ENCODE peak calls at places on chromosomes 13 and 19, in five cellular contexts. One of them, this sample, is unnamed.

GRCh38 chr19:15591796-15592195 is 23.2 kb upstream of the CYP4F8 start:
- DNase-seq in gastrocnemius medialis: no peak
- DNase-seq in CD4-positive, CD25-positive, alpha-beta regulatory T cell: no peak
- DNase-seq in caudate nucleus: no peak
- DNase-seq in tibial artery: no peak
- DNase-seq in this sample: no peak

GRCh38 chr13:43522788-43523187 is 264.0 kb downstream of the ENOX1 start:
- DNase-seq in gastrocnemius medialis: no peak
- DNase-seq in CD4-positive, CD25-positive, alpha-beta regulatory T cell: no peak
- DNase-seq in caudate nucleus: no peak
- DNase-seq in tibial artery: no peak
- DNase-seq in this sample: no peak

GRCh38 chr13:24868874-24869273 is 104.9 kb downstream of the RNF17 start:
- DNase-seq in gastrocnemius medialis: no peak
- DNase-seq in CD4-positive, CD25-positive, alpha-beta regulatory T cell: no peak
- DNase-seq in caudate nucleus: no peak
- DNase-seq in tibial artery: no peak
- DNase-seq in this sample: no peak

GRCh38 chr19:38678217-38678890 is 30.9 kb downstream of the ACTN4 start:
- DNase-seq in gastrocnemius medialis: no peak
- DNase-seq in CD4-positive, CD25-positive, alpha-beta regulatory T cell: no peak
- DNase-seq in caudate nucleus: no peak
- DNase-seq in tibial artery: no peak
- DNase-seq in this sample: no peak

GRCh38 chr13:64810701-64811258 is 2419.4 kb downstream of the PCDH9 start:
- DNase-seq in gastrocnemius medialis: no peak
- DNase-seq in CD4-positive, CD25-positive, alpha-beta regulatory T cell: no peak
- DNase-seq in caudate nucleus: no peak
- DNase-seq in tibial artery: no peak
- DNase-seq in this sample: no peak

GRCh38 chr19:45558399-45558878 is 26.2 kb downstream of the OPA3 start:
- DNase-seq in gastrocnemius medialis: no peak
- DNase-seq in CD4-positive, CD25-positive, alpha-beta regulatory T cell: peak
- DNase-seq in caudate nucleus: peak
- DNase-seq in tibial artery: no peak
- DNase-seq in this sample: peak

GRCh38 chr19:55166530-55167268 is at the start of gene DNAAF3:
- DNase-seq in gastrocnemius medialis: peak
- DNase-seq in CD4-positive, CD25-positive, alpha-beta regulatory T cell: peak
- DNase-seq in caudate nucleus: peak
- DNase-seq in tibial artery: peak
- DNase-seq in this sample: peak

GRCh38 chr19:33461256-33462111 is 60.1 kb downstream of the PEPD start:
- DNase-seq in gastrocnemius medialis: no peak
- DNase-seq in CD4-positive, CD25-positive, alpha-beta regulatory T cell: no peak
- DNase-seq in caudate nucleus: no peak
- DNase-seq in tibial artery: peak
- DNase-seq in this sample: no peak

GRCh38 chr13:50236898-50237318 is 221.7 kb downstream of the KCNRG start:
- DNase-seq in gastrocnemius medialis: no peak
- DNase-seq in CD4-positive, CD25-positive, alpha-beta regulatory T cell: peak
- DNase-seq in caudate nucleus: no peak
- DNase-seq in tibial artery: no peak
- DNase-seq in this sample: no peak

GRCh38 chr19:40685016-40685526 is 5.4 kb downstream of the NUMBL start:
- DNase-seq in gastrocnemius medialis: no peak
- DNase-seq in CD4-positive, CD25-positive, alpha-beta regulatory T cell: no peak
- DNase-seq in caudate nucleus: no peak
- DNase-seq in tibial artery: no peak
- DNase-seq in this sample: no peak

GRCh38 chr19:40684280-40684679 is 6.2 kb downstream of the NUMBL start:
- DNase-seq in gastrocnemius medialis: no peak
- DNase-seq in CD4-positive, CD25-positive, alpha-beta regulatory T cell: no peak
- DNase-seq in caudate nucleus: no peak
- DNase-seq in tibial artery: no peak
- DNase-seq in this sample: no peak

GRCh38 chr19:40685563-40685962 is 4.9 kb downstream of the NUMBL start:
- DNase-seq in gastrocnemius medialis: no peak
- DNase-seq in CD4-positive, CD25-positive, alpha-beta regulatory T cell: no peak
- DNase-seq in caudate nucleus: no peak
- DNase-seq in tibial artery: no peak
- DNase-seq in this sample: no peak

GRCh38 chr19:40682431-40682964 is 8.0 kb downstream of the NUMBL start:
- DNase-seq in gastrocnemius medialis: no peak
- DNase-seq in CD4-positive, CD25-positive, alpha-beta regulatory T cell: no peak
- DNase-seq in caudate nucleus: no peak
- DNase-seq in tibial artery: no peak
- DNase-seq in this sample: no peak

GRCh38 chr19:40683437-40683836 is 7.0 kb downstream of the NUMBL start:
- DNase-seq in gastrocnemius medialis: no peak
- DNase-seq in CD4-positive, CD25-positive, alpha-beta regulatory T cell: no peak
- DNase-seq in caudate nucleus: no peak
- DNase-seq in tibial artery: no peak
- DNase-seq in this sample: no peak
- H3K27ac ChIP-seq in gastrocnemius medialis: no peak
- H3K27ac ChIP-seq in CD4-positive, CD25-positive, alpha-beta regulatory T cell: no peak
- H3K27ac ChIP-seq in caudate nucleus: no peak
- H3K27ac ChIP-seq in tibial artery: no peak
- H3K27ac ChIP-seq in this sample: no peak

GRCh38 chr19:46789371-46789770 is 977 bp upstream of the SLC1A5 start:
- DNase-seq in gastrocnemius medialis: no peak
- DNase-seq in CD4-positive, CD25-positive, alpha-beta regulatory T cell: no peak
- DNase-seq in caudate nucleus: no peak
- DNase-seq in tibial artery: no peak
- DNase-seq in this sample: no peak

GRCh38 chr19:46787040-46787330 is 1.4 kb downstream of the SLC1A5 start:
- DNase-seq in gastrocnemius medialis: no peak
- DNase-seq in CD4-positive, CD25-positive, alpha-beta regulatory T cell: no peak
- DNase-seq in caudate nucleus: no peak
- DNase-seq in tibial artery: no peak
- DNase-seq in this sample: no peak

GRCh38 chr19:46788101-46788967 is at the start of gene SLC1A5:
- DNase-seq in gastrocnemius medialis: peak
- DNase-seq in CD4-positive, CD25-positive, alpha-beta regulatory T cell: peak
- DNase-seq in caudate nucleus: peak
- DNase-seq in tibial artery: peak
- DNase-seq in this sample: peak

GRCh38 chr19:46787331-46788100 is 878 bp downstream of the SLC1A5 start:
- DNase-seq in gastrocnemius medialis: peak
- DNase-seq in CD4-positive, CD25-positive, alpha-beta regulatory T cell: peak
- DNase-seq in caudate nucleus: no peak
- DNase-seq in tibial artery: peak
- DNase-seq in this sample: peak

DNA sequence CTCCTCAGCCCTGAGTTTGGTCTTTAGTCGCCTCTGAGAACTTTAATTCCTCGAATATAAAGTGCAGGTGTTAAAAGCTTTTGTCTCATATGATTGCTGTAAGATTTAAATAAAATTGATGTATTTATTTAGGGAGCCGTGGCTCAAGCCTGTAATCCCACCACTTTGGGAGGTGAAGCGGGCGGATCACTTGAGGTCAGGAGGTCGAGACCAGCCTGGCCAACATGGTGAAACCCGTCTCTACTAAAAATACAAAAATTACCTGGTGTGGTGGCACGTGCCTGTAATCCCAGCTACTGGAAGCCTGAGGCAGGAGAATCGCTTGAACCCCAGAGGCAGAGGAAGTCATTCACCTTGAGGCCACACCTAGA is 559 bp upstream of the SLC1A5 start:
- DNase-seq in gastrocnemius medialis: no peak
- DNase-seq in CD4-positive, CD25-positive, alpha-beta regulatory T cell: no peak
- DNase-seq in caudate nucleus: no peak
- DNase-seq in tibial artery: no peak
- DNase-seq in this sample: no peak
- H3K27ac ChIP-seq in gastrocnemius medialis: no peak
- H3K27ac ChIP-seq in CD4-positive, CD25-positive, alpha-beta regulatory T cell: peak
- H3K27ac ChIP-seq in caudate nucleus: no peak
- H3K27ac ChIP-seq in tibial artery: peak
- H3K27ac ChIP-seq in this sample: peak

DNA sequence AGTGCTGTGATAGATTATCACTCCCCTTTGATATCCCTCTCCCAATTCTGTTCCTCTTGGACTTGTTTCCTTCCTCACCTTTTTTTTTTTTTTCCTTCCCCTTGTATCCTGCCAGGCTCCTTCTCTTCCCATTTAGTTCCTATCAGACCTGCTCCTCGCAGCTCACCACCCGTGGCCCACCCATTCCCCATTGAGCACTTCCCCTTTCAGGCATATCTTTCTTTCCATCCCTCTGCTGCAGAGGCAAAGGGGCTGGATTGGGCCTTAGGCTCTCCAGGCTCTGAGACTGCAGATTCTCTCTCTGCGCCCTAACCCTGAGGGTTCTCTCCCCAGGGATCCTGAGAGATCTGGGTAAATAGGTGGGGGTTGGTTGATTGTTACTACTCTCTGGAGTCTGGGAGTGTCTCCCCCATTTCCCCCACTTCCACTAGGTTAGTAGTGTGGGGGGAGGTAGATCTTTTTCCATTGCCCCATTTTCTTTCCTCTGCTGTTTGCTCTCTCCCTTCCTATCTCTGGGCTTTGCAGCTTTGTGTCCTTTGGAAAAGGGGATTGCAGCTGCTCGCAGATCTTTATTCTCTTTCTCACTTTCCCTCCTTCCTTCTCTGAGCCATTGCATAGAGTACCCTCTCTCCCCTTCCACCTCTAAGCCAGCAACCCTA is 2.3 kb downstream of the ARHGAP35 start:
- DNase-seq in gastrocnemius medialis: no peak
- DNase-seq in CD4-positive, CD25-positive, alpha-beta regulatory T cell: no peak
- DNase-seq in caudate nucleus: no peak
- DNase-seq in tibial artery: no peak
- DNase-seq in this sample: no peak
- H3K27ac ChIP-seq in gastrocnemius medialis: peak
- H3K27ac ChIP-seq in CD4-positive, CD25-positive, alpha-beta regulatory T cell: no peak
- H3K27ac ChIP-seq in caudate nucleus: peak
- H3K27ac ChIP-seq in tibial artery: peak
- H3K27ac ChIP-seq in this sample: peak

GRCh38 chr13:33202644-33203169 is 82.8 kb downstream of the STARD13 start:
- DNase-seq in gastrocnemius medialis: no peak
- DNase-seq in CD4-positive, CD25-positive, alpha-beta regulatory T cell: no peak
- DNase-seq in caudate nucleus: no peak
- DNase-seq in tibial artery: no peak
- DNase-seq in this sample: peak

GRCh38 chr13:33194820-33195692 is 90.5 kb downstream of the STARD13 start:
- DNase-seq in gastrocnemius medialis: no peak
- DNase-seq in CD4-positive, CD25-positive, alpha-beta regulatory T cell: no peak
- DNase-seq in caudate nucleus: no peak
- DNase-seq in tibial artery: no peak
- DNase-seq in this sample: no peak

GRCh38 chr13:33195693-33196464 is 89.7 kb downstream of the STARD13 start:
- DNase-seq in gastrocnemius medialis: no peak
- DNase-seq in CD4-positive, CD25-positive, alpha-beta regulatory T cell: no peak
- DNase-seq in caudate nucleus: no peak
- DNase-seq in tibial artery: no peak
- DNase-seq in this sample: no peak

GRCh38 chr13:33197551-33197971 is 88.0 kb downstream of the STARD13 start:
- DNase-seq in gastrocnemius medialis: no peak
- DNase-seq in CD4-positive, CD25-positive, alpha-beta regulatory T cell: no peak
- DNase-seq in caudate nucleus: no peak
- DNase-seq in tibial artery: no peak
- DNase-seq in this sample: no peak

GRCh38 chr13:33199282-33199850 is 86.2 kb downstream of the STARD13 start:
- DNase-seq in gastrocnemius medialis: no peak
- DNase-seq in CD4-positive, CD25-positive, alpha-beta regulatory T cell: no peak
- DNase-seq in caudate nucleus: no peak
- DNase-seq in tibial artery: no peak
- DNase-seq in this sample: no peak
- H3K27ac ChIP-seq in gastrocnemius medialis: peak
- H3K27ac ChIP-seq in CD4-positive, CD25-positive, alpha-beta regulatory T cell: no peak
- H3K27ac ChIP-seq in caudate nucleus: no peak
- H3K27ac ChIP-seq in tibial artery: peak
- H3K27ac ChIP-seq in this sample: no peak

GRCh38 chr19:49684983-49685553 is 4.3 kb upstream of the ADM5 start:
- DNase-seq in gastrocnemius medialis: no peak
- DNase-seq in CD4-positive, CD25-positive, alpha-beta regulatory T cell: no peak
- DNase-seq in caudate nucleus: no peak
- DNase-seq in tibial artery: no peak
- DNase-seq in this sample: no peak
- H3K27ac ChIP-seq in gastrocnemius medialis: no peak
- H3K27ac ChIP-seq in CD4-positive, CD25-positive, alpha-beta regulatory T cell: no peak
- H3K27ac ChIP-seq in caudate nucleus: no peak
- H3K27ac ChIP-seq in tibial artery: no peak
- H3K27ac ChIP-seq in this sample: no peak

GRCh38 chr19:35122687-35123551 is 7.3 kb downstream of the FXYD3 start:
- DNase-seq in gastrocnemius medialis: no peak
- DNase-seq in CD4-positive, CD25-positive, alpha-beta regulatory T cell: no peak
- DNase-seq in caudate nucleus: no peak
- DNase-seq in tibial artery: no peak
- DNase-seq in this sample: no peak
- H3K27ac ChIP-seq in gastrocnemius medialis: peak
- H3K27ac ChIP-seq in CD4-positive, CD25-positive, alpha-beta regulatory T cell: no peak
- H3K27ac ChIP-seq in caudate nucleus: peak
- H3K27ac ChIP-seq in tibial artery: peak
- H3K27ac ChIP-seq in this sample: no peak

This sample was measured in OCI-LY7.